ENCODE peak calls at places on chromosomes 5 and 9, in five cellular contexts. N, W, O, A and T are unnamed samples.
A peak's percentile ranks its signal among the peaks of the same experiment; 100 is the strongest.

GRCh38 chr9:121755581-121755980 is 104.1 kb downstream of the DAB2IP start:
- DNase-seq in N (no peak), W (no peak), O (no peak), A (no peak), T (no peak)

GRCh38 chr5:85334-85995 is 6.5 kb upstream of the PLEKHG4B start:
- DNase-seq in N (no peak), W (no peak), O (no peak), A (no peak), T (no peak)

GRCh38 chr5:1007221-1007680 is 1.4 kb upstream of the NKD2 start:
- DNase-seq in N (no peak), W (no peak), O (no peak), A (no peak), T (no peak)

GRCh38 chr5:96855041-96855872 is 21.0 kb upstream of the ERAP2 start:
- DNase-seq in N (no peak), W (peak; percentile 50), O (no peak), A (no peak), T (peak; percentile 83)

GRCh38 chr5:58922392-58923171 is 339.7 kb downstream of the RAB3C start:
- DNase-seq in N (no peak), W (peak; percentile 77), O (no peak), A (no peak), T (no peak)

GRCh38 chr5:142830241-142831018 is 60.3 kb downstream of the ARHGAP26 start:
- DNase-seq in N (no peak), W (peak; percentile 81), O (no peak), A (peak; percentile 54), T (peak; percentile 37)

GRCh38 chr5:173434270-173434669 is 106.1 kb upstream of the STC2 start:
- DNase-seq in N (no peak), W (no peak), O (no peak), A (no peak), T (no peak)

GRCh38 chr5:96243203-96243602 is 189.8 kb downstream of the PCSK1 start:
- DNase-seq in N (no peak), W (no peak), O (no peak), A (peak; percentile 74), T (no peak)

GRCh38 chr9:9997585-9997984 is 615.2 kb downstream of the PTPRD start:
- DNase-seq in N (no peak), W (no peak), O (no peak), A (no peak), T (no peak)